ENCODE peak calls at places on chromosomes 5 and 9, in five cellular contexts. U is mucosa of descending colon; G is stimulated activated CD8-positive, alpha-beta memory T cell treated with anti-CD3 and anti-CD28 coated beads, Interleukin-12 subunit alpha, Interleukin-12 subunit beta, amount 100 ng/mL, for 1 hour; D is DMS 273 treated with DMSO at 0.1 percent for 48 hours; O is fibroblast of the conjunctiva. Z is an unnamed sample.
A peak's percentile ranks its signal among the peaks of the same experiment; 100 is the strongest.

GRCh38 chr5:78509884-78510769 is 138.4 kb downstream of the LHFPL2 start:
- DNase-seq in O (no peak), G (no peak), D (no peak), U (peak; percentile 85), Z (no peak)

GRCh38 chr5:80959138-80959537 is 1.0 kb upstream of the RASGRF2 start:
- DNase-seq in D (no peak), G (no peak), U (no peak), O (no peak), Z (no peak)

GRCh38 chr5:103562453-103563157 is at the start of gene NUDT12:
- DNase-seq in G (peak; percentile 2), D (peak; percentile 89), U (peak; percentile 77), O (peak; percentile 52), Z (peak; percentile 81)

GRCh38 chr5:82911902-82912301 is 165.3 kb downstream of the TMEM167A start:
- DNase-seq in U (no peak), O (no peak), D (no peak), G (no peak), Z (no peak)

GRCh38 chr5:81787843-81788242 is 36.9 kb upstream of the SSBP2 start:
- DNase-seq in D (no peak), G (no peak), U (no peak), O (peak; percentile 79), Z (peak; percentile 69)

GRCh38 chr5:14644623-14645237 is 19.8 kb upstream of the OTULIN start:
- DNase-seq in U (no peak), O (no peak), D (no peak), G (no peak), Z (no peak)

GRCh38 chr5:14928661-14929060 is 57.1 kb upstream of the ANKH start:
- DNase-seq in D (no peak), O (no peak), U (no peak), G (no peak), Z (peak; percentile 55)

GRCh38 chr9:26357803-26358339 is 534.7 kb downstream of the CAAP1 start:
- DNase-seq in U (no peak), O (no peak), G (no peak), D (no peak), Z (no peak)

GRCh38 chr5:95959051-95959963 is 2.3 kb downstream of the ELL2 start:
- DNase-seq in U (peak; percentile 24), G (no peak), D (no peak), O (no peak), Z (peak; percentile 51)

Z was measured in EH.